ENCODE peak calls at places on chromosomes 1 and 21, in eight cellular contexts. T, Q, W, S, C, F, I and U are unnamed samples.

GRCh38 chr21:45329261-45330074 is 41.8 kb upstream of the POFUT2 start:
- DNase-seq in S (peak; percentile 70), C (no peak), I (no peak), T (no peak), Q (no peak), W (peak; percentile 11), F (peak; percentile 70), U (no peak)

GRCh38 chr1:39115271-39116110 is 89.0 kb upstream of the MACF1 start:
- DNase-seq in T (peak; percentile 91), Q (peak; percentile 76), S (no peak), C (no peak), W (no peak), F (no peak), I (no peak), U (peak; percentile 38)

GRCh38 chr1:92188436-92189255 is 29.1 kb upstream of the C1orf146 start:
- DNase-seq in S (no peak), F (no peak), C (no peak), Q (no peak), W (no peak), T (no peak), I (no peak), U (no peak)

GRCh38 chr1:70146488-70146887 is 58.9 kb downstream of the LRRC40 start:
- DNase-seq in T (peak; percentile 36), I (no peak), C (no peak), F (no peak), S (no peak), W (no peak), Q (no peak), U (peak; percentile 20)

GRCh38 chr1:36463404-36463772 is 796 bp downstream of the MRPS15 start:
- DNase-seq in Q (no peak), C (no peak), F (no peak), T (no peak), S (no peak), I (no peak), W (no peak), U (no peak)

GRCh38 chr1:7993593-7994479 is 32.3 kb downstream of the ERRFI1 start:
- DNase-seq in W (no peak), S (no peak), T (peak; percentile 95), Q (peak; percentile 66), C (no peak), F (no peak), I (no peak), U (no peak)

GRCh38 chr1:121483961-121484424 is 299.2 kb downstream of the SRGAP2C start:
- DNase-seq in S (no peak), W (no peak), Q (peak; percentile 87), T (peak; percentile 80), F (no peak), I (no peak), C (no peak), U (peak; percentile 15)

GRCh38 chr21:45800339-45801080 is 157.0 kb downstream of the PCBP3 start:
- DNase-seq in T (no peak), Q (no peak), C (no peak), I (no peak), W (no peak), S (peak; percentile 28), F (no peak), U (no peak)

GRCh38 chr1:85884372-85885035 is 176.3 kb upstream of the ZNHIT6 start:
- DNase-seq in W (no peak), T (peak; percentile 6), F (no peak), Q (peak; percentile 49), I (peak; percentile 47), C (no peak), S (no peak), U (no peak)

GRCh38 chr21:16345757-16346156 is 616.0 kb downstream of the USP25 start:
- DNase-seq in C (no peak), T (no peak), F (no peak), W (no peak), I (no peak), Q (no peak), S (no peak), U (no peak)

GRCh38 chr21:14693997-14694396 is 147.9 kb upstream of the SAMSN1 start:
- DNase-seq in S (no peak), T (no peak), C (no peak), I (no peak), F (no peak), W (no peak), Q (no peak), U (no peak)

GRCh38 chr1:153663211-153663610 is 4.7 kb downstream of the SNAPIN start:
- DNase-seq in C (no peak), Q (peak; percentile 63), I (no peak), W (no peak), F (peak; percentile 33), S (no peak), T (peak; percentile 50), U (peak; percentile 22)

GRCh38 chr1:19384113-19384512 is 72.0 kb downstream of the SLC66A1 start:
- DNase-seq in W (peak; percentile 43), I (no peak), S (no peak), Q (peak; percentile 57), C (peak; percentile 82), F (peak; percentile 83), T (peak; percentile 41), U (peak; percentile 53)

GRCh38 chr21:46552274-46552673 is 52.6 kb downstream of the S100B start:
- DNase-seq in I (no peak), Q (no peak), T (no peak), W (no peak), S (no peak), F (peak; percentile 43), C (no peak), U (no peak)

GRCh38 chr21:18155508-18156193 is 89.0 kb upstream of the CHODL start:
- DNase-seq in Q (peak; percentile 32), I (peak; percentile 42), C (no peak), S (no peak), W (no peak), F (no peak), T (peak; percentile 36), U (no peak)

GRCh38 chr1:243375596-243375995 is 119.8 kb downstream of the SDCCAG8 start:
- DNase-seq in Q (no peak), F (no peak), I (no peak), C (no peak), T (no peak), W (no peak), S (no peak), U (no peak)
- H3K9me3 ChIP-seq in Q (no peaks in the 10 kb centered on the region), F (no peaks in the 10 kb centered on the region), I (peaks cover 9% of the 10 kb centered on the region), C (no peaks in the 10 kb centered on the region), T (no peaks in the 10 kb centered on the region), W (peaks cover 12% of the 10 kb centered on the region), S (peaks cover 5% of the 10 kb centered on the region), U (peaks cover 7% of the 10 kb centered on the region)

GRCh38 chr1:198892065-198892464 is 253.2 kb downstream of the PTPRC start:
- DNase-seq in I (no peak), F (no peak), S (no peak), Q (peak; percentile 82), T (peak; percentile 77), C (no peak), W (no peak), U (peak; percentile 70)

GRCh38 chr1:198889102-198889501 is 250.3 kb downstream of the PTPRC start:
- DNase-seq in C (no peak), S (no peak), W (no peak), Q (no peak), I (no peak), T (no peak), F (no peak), U (no peak)

GRCh38 chr1:198889732-198890131 is 250.9 kb downstream of the PTPRC start:
- DNase-seq in F (no peak), T (no peak), S (no peak), W (no peak), I (no peak), C (no peak), Q (no peak), U (no peak)

GRCh38 chr1:198888379-198888778 is 249.5 kb downstream of the PTPRC start:
- DNase-seq in T (peak; percentile 41), S (no peak), I (no peak), Q (no peak), F (no peak), W (no peak), C (no peak), U (no peak)

GRCh38 chr1:198890531-198890930 is 251.7 kb downstream of the PTPRC start:
- DNase-seq in S (no peak), C (no peak), F (no peak), W (no peak), I (no peak), Q (peak; percentile 39), T (peak; percentile 64), U (peak; percentile 56)
- H3K4me3 ChIP-seq in S (no peak overlapping the region), C (no peak overlapping the region), F (no peak overlapping the region), W (no peak overlapping the region), I (no peak overlapping the region), Q (no peak overlapping the region), T (no peak overlapping the region), U (no peak overlapping the region)

GRCh38 chr1:53254011-53254640 is 15.8 kb upstream of the MAGOH start:
- DNase-seq in T (peak; percentile 46), W (no peak), F (no peak), I (no peak), Q (peak; percentile 74), S (no peak), C (no peak), U (no peak)

GRCh38 chr1:53255031-53255430 is 16.7 kb upstream of the MAGOH start:
- DNase-seq in C (no peak), T (no peak), I (no peak), Q (peak; percentile 5), S (no peak), W (no peak), F (no peak), U (no peak)

GRCh38 chr1:53246261-53247134 is 8.2 kb upstream of the MAGOH start:
- DNase-seq in Q (no peak), W (no peak), I (no peak), S (no peak), T (peak; percentile 88), F (no peak), C (no peak), U (no peak)

GRCh38 chr1:53250325-53250724 is 12.0 kb upstream of the MAGOH start:
- DNase-seq in T (no peak), Q (no peak), I (no peak), S (no peak), C (no peak), F (no peak), W (no peak), U (no peak)

DNA sequence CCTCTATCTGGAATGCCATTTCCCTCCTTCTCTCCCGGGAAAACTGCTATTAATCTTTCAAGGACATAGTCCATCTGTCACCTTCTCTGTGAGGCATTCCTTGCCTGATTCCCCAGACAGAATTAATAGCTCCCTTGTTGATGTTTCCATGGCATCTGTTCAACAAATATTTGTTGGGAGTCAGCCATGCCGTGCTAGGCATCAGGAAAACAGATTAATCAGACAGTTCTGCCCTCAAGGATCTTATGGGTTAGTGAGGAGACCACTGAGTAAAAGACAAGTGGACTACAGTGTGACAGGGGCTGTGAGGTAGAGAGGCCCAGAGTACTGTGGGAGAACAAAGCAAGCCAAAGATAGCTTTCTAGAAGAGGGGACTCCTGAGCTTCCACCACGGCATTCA is 11.4 kb upstream of the MAGOH start:
- DNase-seq in I (no peak), F (no peak), W (no peak), Q (no peak), C (no peak), S (no peak), T (no peak), U (no peak)
- H3K36me3 ChIP-seq in I (no peaks in the 10 kb centered on the region), F (no peaks in the 10 kb centered on the region), W (no peaks in the 10 kb centered on the region), Q (no peaks in the 10 kb centered on the region), C (no peaks in the 10 kb centered on the region), S (no peaks in the 10 kb centered on the region), T (no peaks in the 10 kb centered on the region), U (peaks cover 75% of the 10 kb centered on the region)

DNA sequence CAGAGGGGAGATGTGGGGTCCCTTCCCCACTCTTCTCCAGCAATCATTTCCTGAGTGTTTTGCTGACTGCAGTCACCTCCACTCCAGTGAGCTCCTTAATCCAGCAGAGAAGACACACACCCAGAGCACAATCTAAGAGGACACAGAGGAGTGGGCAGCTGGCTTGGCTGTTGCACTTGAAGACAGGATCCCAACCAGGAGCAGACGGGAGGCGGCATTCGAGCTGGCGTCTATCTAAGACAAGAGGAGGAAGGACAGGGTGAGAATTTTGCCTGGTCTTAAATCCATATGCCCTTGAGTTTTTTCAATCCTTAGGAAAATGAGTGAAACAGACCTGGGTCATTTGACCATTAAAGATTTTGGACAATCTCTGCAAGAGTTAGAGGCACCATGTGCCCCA is 56.1 kb upstream of the SIM2 start:
- DNase-seq in I (no peak), Q (no peak), F (no peak), C (no peak), S (no peak), W (no peak), T (no peak), U (no peak)
- H3K9me3 ChIP-seq in I (no peaks in the 10 kb centered on the region), Q (no peaks in the 10 kb centered on the region), F (no peaks in the 10 kb centered on the region), C (no peaks in the 10 kb centered on the region), S (no peaks in the 10 kb centered on the region), W (no peaks in the 10 kb centered on the region), T (no peaks in the 10 kb centered on the region), U (no peaks in the 10 kb centered on the region)